ENCODE peak calls at places on chromosome X, in five cellular contexts. Y is fibroblast of lung, J is H9, S is IMR-90, C is PC-9. F is an unnamed sample.
A peak's percentile ranks its signal among the peaks of the same experiment; 100 is the strongest.

GRCh38 chrX:87679849-87680248 is 162.2 kb downstream of the KLHL4 start:
- DNase-seq in J (peak; percentile 75), Y (no peak), S (no peak), C (no peak), F (peak; percentile 31)

GRCh38 chrX:5829060-5829459 is 399.6 kb downstream of the NLGN4X start:
- DNase-seq in C (no peak), S (no peak), J (no peak), Y (no peak), F (no peak)

GRCh38 chrX:72125331-72126047 is 6.2 kb downstream of the RTL5 start:
- DNase-seq in S (no peak), J (no peak), Y (no peak), C (no peak), F (no peak)

GRCh38 chrX:70022608-70023007 is 27.1 kb downstream of the AWAT2 start:
- DNase-seq in S (no peak), J (no peak), C (no peak), Y (no peak), F (no peak)

GRCh38 chrX:48897157-48897620 is 379 bp downstream of the TIMM17B start:
- DNase-seq in J (peak; percentile 85), S (peak; percentile 66), C (peak; percentile 61), Y (peak; percentile 62), F (peak; percentile 91)

GRCh38 chrX:121389976-121390709 is 342.7 kb downstream of the GLUD2 start:
- DNase-seq in C (no peak), S (no peak), J (no peak), Y (no peak), F (no peak)

GRCh38 chrX:11663875-11664210 is 1.9 kb downstream of the ARHGAP6 start:
- DNase-seq in Y (peak; percentile 22), J (no peak), S (no peak), C (no peak), F (peak; percentile 9)

GRCh38 chrX:115494133-115494532 is 66.8 kb upstream of the PLS3 start:
- DNase-seq in J (no peak), Y (no peak), C (no peak), S (peak; percentile 9), F (no peak)

GRCh38 chrX:25052798-25053534 is 37.2 kb upstream of the ARX start:
- DNase-seq in J (peak; percentile 59), Y (no peak), S (no peak), C (no peak), F (peak; percentile 82)

GRCh38 chrX:136629084-136629750 is 18.7 kb upstream of the CD40LG start:
- DNase-seq in S (no peak), C (no peak), Y (no peak), J (no peak), F (no peak)

GRCh38 chrX:86455495-86455894 is 307.2 kb downstream of the DACH2 start:
- DNase-seq in S (no peak), Y (peak; percentile 0), J (no peak), C (no peak), F (peak; percentile 14)

GRCh38 chrX:101462892-101463291 is 22.4 kb upstream of the ARMCX4 start:
- DNase-seq in Y (peak; percentile 29), C (no peak), S (peak; percentile 24), J (peak; percentile 28), F (peak; percentile 34)

GRCh38 chrX:371907-372306 is 14.8 kb downstream of the PPP2R3B start:
- DNase-seq in C (no peak), Y (no peak), S (no peak), J (no peak), F (no peak)

GRCh38 chrX:75746891-75747639 is 38.0 kb downstream of the MAGEE2 start:
- DNase-seq in J (peak; percentile 35), Y (peak; percentile 0), C (peak; percentile 17), S (no peak), F (peak; percentile 53)

GRCh38 chrX:20515841-20516461 is 249.2 kb upstream of the RPS6KA3 start:
- DNase-seq in C (peak; percentile 8), S (peak; percentile 90), Y (peak; percentile 82), J (no peak), F (peak; percentile 77)

GRCh38 chrX:154727418-154728323 is 23.2 kb downstream of the GAB3 start:
- DNase-seq in C (peak; percentile 28), S (peak; percentile 77), Y (peak; percentile 60), J (no peak), F (peak; percentile 53)

GRCh38 chrX:31314921-31315320 is 243.1 kb upstream of the FTHL17 start:
- DNase-seq in J (no peak), Y (peak; percentile 21), C (no peak), S (peak; percentile 52), F (peak; percentile 23)

GRCh38 chrX:79601336-79602131 is 234.4 kb upstream of the ITM2A start:
- DNase-seq in J (no peak), S (no peak), C (no peak), Y (no peak), F (no peak)

GRCh38 chrX:151873096-151873495 is 39.6 kb upstream of the MAGEA4 start:
- DNase-seq in Y (no peak), J (no peak), C (no peak), S (no peak), F (no peak)

DNA sequence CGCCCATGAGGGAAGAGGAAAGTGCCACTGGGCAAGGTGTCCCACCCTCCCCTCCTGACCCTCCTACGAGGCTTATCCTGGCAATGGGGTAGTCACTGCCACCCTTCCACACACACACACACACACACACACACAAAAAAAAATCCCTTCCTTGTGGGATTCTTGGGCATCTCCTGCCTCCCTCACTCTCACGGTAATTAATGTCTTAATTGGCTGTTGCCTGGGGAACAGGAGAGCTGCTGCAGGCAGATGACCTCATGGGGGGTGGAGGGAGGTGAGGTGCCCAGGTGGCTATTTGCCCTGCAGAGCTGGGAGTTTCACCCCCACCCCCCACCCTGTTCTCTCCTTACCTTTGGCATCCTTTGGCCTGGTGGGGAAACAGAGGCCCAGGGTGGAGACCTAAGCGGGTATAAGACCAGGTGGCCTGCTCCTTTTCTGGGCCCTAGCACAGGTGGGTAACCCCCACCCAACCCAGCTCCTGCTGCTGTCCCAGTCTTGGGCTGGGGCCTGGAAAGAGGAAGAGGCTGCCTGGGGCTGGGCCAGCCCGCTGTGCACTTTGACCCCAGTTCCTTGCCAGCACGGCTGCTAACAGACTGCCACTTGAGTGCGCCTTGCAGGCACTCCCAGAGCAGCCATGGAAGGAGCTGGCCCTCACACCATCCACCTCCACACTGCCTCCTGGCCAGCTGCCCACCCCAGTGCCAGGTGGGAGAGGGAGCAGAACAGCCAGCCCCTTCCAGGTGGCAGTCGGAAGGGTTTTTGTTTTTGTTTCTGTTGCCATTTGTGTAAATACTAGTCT is 12.6 kb downstream of the EFNB1 start:
- DNase-seq in Y (no peak), J (no peak), S (no peak), C (no peak), F (no peak)
- H3K4me2 ChIP-seq in Y (no peak overlapping the region), J (no peak overlapping the region), S (no peak overlapping the region), C (no peak overlapping the region), F (no peak overlapping the region)

GRCh38 chrX:16427668-16428067 is 222.3 kb upstream of the S100G start:
- DNase-seq in Y (no peak), C (no peak), S (no peak), J (no peak), F (no peak)
- H3K4me2 ChIP-seq in Y (no peak overlapping the region), C (no peak overlapping the region), S (no peak overlapping the region), J (no peak overlapping the region), F (no peak overlapping the region)

GRCh38 chrX:46376246-46376885 is 168.9 kb downstream of the ZNF674 start:
- DNase-seq in C (peak; percentile 26), S (peak; percentile 48), Y (peak; percentile 69), J (peak; percentile 56), F (peak; percentile 75)

GRCh38 chrX:46380148-46380752 is 165.0 kb downstream of the ZNF674 start:
- DNase-seq in S (no peak), Y (no peak), J (no peak), C (no peak), F (no peak)

GRCh38 chrX:46375831-46376230 is 169.4 kb downstream of the ZNF674 start:
- DNase-seq in C (no peak), S (no peak), J (no peak), Y (no peak), F (no peak)

DNA sequence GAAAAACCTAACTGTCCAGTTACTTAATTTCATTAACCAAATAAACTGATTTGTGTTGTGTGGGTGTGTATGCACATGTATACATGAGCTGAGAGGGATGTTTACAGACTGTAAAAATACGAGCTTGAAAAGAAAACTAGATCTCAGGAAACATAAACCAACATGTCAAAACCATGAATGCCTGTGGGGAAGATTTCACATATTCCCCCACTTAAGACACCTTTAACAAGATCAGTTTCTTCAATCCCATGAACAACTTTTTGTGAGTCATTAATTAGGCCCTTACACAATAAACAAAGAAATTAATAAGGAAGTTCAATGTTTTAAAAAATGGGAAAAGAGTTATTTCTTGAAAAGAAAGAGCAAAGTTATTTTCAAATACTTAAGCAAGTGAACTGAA is 170.8 kb downstream of the ZNF674 start:
- DNase-seq in Y (no peak), S (no peak), J (no peak), C (no peak), F (no peak)
- H3K4me2 ChIP-seq in Y (no peak overlapping the region), S (no peak overlapping the region), J (no peak overlapping the region), C (no peak overlapping the region), F (no peak overlapping the region)

DNA sequence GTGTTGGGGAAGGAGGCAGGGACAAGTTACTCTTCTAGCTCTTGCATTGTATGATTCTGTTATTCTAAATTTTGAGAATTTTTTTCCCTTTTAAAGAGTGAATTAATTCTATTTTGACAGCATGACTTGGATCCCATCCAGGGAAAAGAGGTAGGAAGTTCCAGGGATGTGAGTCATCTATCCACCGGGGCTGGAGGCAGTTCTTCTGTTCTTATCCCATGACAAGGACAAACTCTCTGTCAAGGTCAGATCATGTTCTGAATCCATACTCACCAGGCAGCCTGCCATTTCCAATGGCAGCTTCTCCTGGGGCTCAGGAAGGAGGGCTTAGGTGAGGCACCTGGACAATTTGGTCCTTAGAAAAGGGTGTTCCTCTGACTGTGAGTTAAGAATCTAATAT is 132.0 kb upstream of the MED14 start:
- DNase-seq in C (peak; percentile 18), Y (peak; percentile 10), S (peak; percentile 39), J (no peak), F (peak; percentile 43)
- H3K4me2 ChIP-seq in C (no peak overlapping the region), Y (no peak overlapping the region), S (no peak overlapping the region), J (no peak overlapping the region), F (no peak overlapping the region)

GRCh38 chrX:118760025-118760424 is 32.6 kb downstream of the IL13RA1 start:
- DNase-seq in S (no peak), J (no peak), Y (no peak), C (no peak), F (no peak)

GRCh38 chrX:118755633-118756032 is 28.2 kb downstream of the IL13RA1 start:
- DNase-seq in S (no peak), J (no peak), Y (no peak), C (no peak), F (no peak)

GRCh38 chrX:118761950-118762725 is 34.7 kb downstream of the IL13RA1 start:
- DNase-seq in S (no peak), J (no peak), Y (no peak), C (no peak), F (no peak)

GRCh38 chrX:118756111-118756510 is 28.7 kb downstream of the IL13RA1 start:
- DNase-seq in Y (no peak), S (no peak), C (no peak), J (no peak), F (no peak)

GRCh38 chrX:118758511-118758910 is 31.1 kb downstream of the IL13RA1 start:
- DNase-seq in J (no peak), Y (no peak), S (no peak), C (no peak), F (no peak)
- H3K4me2 ChIP-seq in J (no peak overlapping the region), Y (no peak overlapping the region), S (no peak overlapping the region), C (no peak overlapping the region), F (no peak overlapping the region)

GRCh38 chrX:2848806-2849420 is 20.2 kb downstream of the GYG2 start:
- DNase-seq in C (no peak), S (peak; percentile 54), Y (peak; percentile 32), J (no peak), F (peak; percentile 68)
- H3K4me2 ChIP-seq in C (peak overlapping the region; percentile 54), S (peak overlapping the region; percentile 51), Y (peak overlapping the region; percentile 35), J (peak overlapping the region; percentile 38), F (no peak overlapping the region)

F was measured in mesendoderm.